ENCODE peak calls at places on chromosome 22, in five cellular contexts. One of them, this sample, is unnamed.

GRCh38 chr22:37043828-37044538 is 7.6 kb upstream of the KCTD17 start:
- DNase-seq in NCI-H1092 treated with DMSO at 0.1 percent for 48 hours: peak
- DNase-seq in upper lobe of left lung: no peak
- DNase-seq in stimulated activated CD4-positive, alpha-beta T cell treated with anti-CD3 and anti-CD28 coated beads, Interleukin-2, amount 100 ng/mL, for 24 hours: peak
- DNase-seq in G401: no peak
- DNase-seq in this sample: peak

GRCh38 chr22:32868928-32869327 is 67.4 kb downstream of the TIMP3 start:
- DNase-seq in stimulated activated CD4-positive, alpha-beta T cell treated with anti-CD3 and anti-CD28 coated beads, Interleukin-2, amount 100 ng/mL, for 24 hours: no peak
- DNase-seq in G401: no peak
- DNase-seq in NCI-H1092 treated with DMSO at 0.1 percent for 48 hours: no peak
- DNase-seq in upper lobe of left lung: no peak
- DNase-seq in this sample: no peak

GRCh38 chr22:29700949-29701927 is 18.6 kb upstream of the CABP7 start:
- DNase-seq in stimulated activated CD4-positive, alpha-beta T cell treated with anti-CD3 and anti-CD28 coated beads, Interleukin-2, amount 100 ng/mL, for 24 hours: no peak
- DNase-seq in G401: peak
- DNase-seq in NCI-H1092 treated with DMSO at 0.1 percent for 48 hours: peak
- DNase-seq in upper lobe of left lung: no peak
- DNase-seq in this sample: peak

GRCh38 chr22:42947211-42947990 is 67.5 kb downstream of the PACSIN2 start:
- DNase-seq in NCI-H1092 treated with DMSO at 0.1 percent for 48 hours: peak
- DNase-seq in G401: peak
- DNase-seq in upper lobe of left lung: no peak
- DNase-seq in stimulated activated CD4-positive, alpha-beta T cell treated with anti-CD3 and anti-CD28 coated beads, Interleukin-2, amount 100 ng/mL, for 24 hours: no peak
- DNase-seq in this sample: peak

GRCh38 chr22:33472462-33473344 is 414.5 kb upstream of the SYN3 start:
- DNase-seq in stimulated activated CD4-positive, alpha-beta T cell treated with anti-CD3 and anti-CD28 coated beads, Interleukin-2, amount 100 ng/mL, for 24 hours: no peak
- DNase-seq in NCI-H1092 treated with DMSO at 0.1 percent for 48 hours: no peak
- DNase-seq in G401: no peak
- DNase-seq in upper lobe of left lung: no peak
- DNase-seq in this sample: no peak

GRCh38 chr22:19732403-19733113 is 9.2 kb downstream of the GP1BB start:
- DNase-seq in G401: no peak
- DNase-seq in upper lobe of left lung: peak
- DNase-seq in NCI-H1092 treated with DMSO at 0.1 percent for 48 hours: no peak
- DNase-seq in stimulated activated CD4-positive, alpha-beta T cell treated with anti-CD3 and anti-CD28 coated beads, Interleukin-2, amount 100 ng/mL, for 24 hours: no peak
- DNase-seq in this sample: no peak

GRCh38 chr22:19571207-19571795 is 47.1 kb upstream of the CLDN5 start:
- DNase-seq in upper lobe of left lung: no peak
- DNase-seq in NCI-H1092 treated with DMSO at 0.1 percent for 48 hours: no peak
- DNase-seq in stimulated activated CD4-positive, alpha-beta T cell treated with anti-CD3 and anti-CD28 coated beads, Interleukin-2, amount 100 ng/mL, for 24 hours: no peak
- DNase-seq in G401: no peak
- DNase-seq in this sample: no peak

GRCh38 chr22:25492950-25493790 is 71.3 kb upstream of the GRK3 start:
- DNase-seq in G401: peak
- DNase-seq in stimulated activated CD4-positive, alpha-beta T cell treated with anti-CD3 and anti-CD28 coated beads, Interleukin-2, amount 100 ng/mL, for 24 hours: no peak
- DNase-seq in NCI-H1092 treated with DMSO at 0.1 percent for 48 hours: peak
- DNase-seq in upper lobe of left lung: no peak
- DNase-seq in this sample: no peak

GRCh38 chr22:49334589-49334873 is 493.1 kb downstream of the BRD1 start:
- DNase-seq in NCI-H1092 treated with DMSO at 0.1 percent for 48 hours: no peak
- DNase-seq in G401: no peak
- DNase-seq in upper lobe of left lung: no peak
- DNase-seq in stimulated activated CD4-positive, alpha-beta T cell treated with anti-CD3 and anti-CD28 coated beads, Interleukin-2, amount 100 ng/mL, for 24 hours: no peak
- DNase-seq in this sample: peak

GRCh38 chr22:23240639-23241389 is 60.5 kb downstream of the BCR start:
- DNase-seq in stimulated activated CD4-positive, alpha-beta T cell treated with anti-CD3 and anti-CD28 coated beads, Interleukin-2, amount 100 ng/mL, for 24 hours: peak
- DNase-seq in NCI-H1092 treated with DMSO at 0.1 percent for 48 hours: no peak
- DNase-seq in upper lobe of left lung: peak
- DNase-seq in G401: no peak
- DNase-seq in this sample: peak

GRCh38 chr22:26845016-26845728 is 187.8 kb downstream of the MIAT start:
- DNase-seq in upper lobe of left lung: no peak
- DNase-seq in stimulated activated CD4-positive, alpha-beta T cell treated with anti-CD3 and anti-CD28 coated beads, Interleukin-2, amount 100 ng/mL, for 24 hours: no peak
- DNase-seq in G401: no peak
- DNase-seq in NCI-H1092 treated with DMSO at 0.1 percent for 48 hours: peak
- DNase-seq in this sample: no peak

GRCh38 chr22:23397008-23397617 is 183.0 kb downstream of the IGLL1 start:
- DNase-seq in G401: peak
- DNase-seq in stimulated activated CD4-positive, alpha-beta T cell treated with anti-CD3 and anti-CD28 coated beads, Interleukin-2, amount 100 ng/mL, for 24 hours: no peak
- DNase-seq in NCI-H1092 treated with DMSO at 0.1 percent for 48 hours: no peak
- DNase-seq in upper lobe of left lung: peak
- DNase-seq in this sample: no peak

GRCh38 chr22:21641417-21641794 is 696 bp upstream of the SDF2L1 start:
- DNase-seq in NCI-H1092 treated with DMSO at 0.1 percent for 48 hours: peak
- DNase-seq in stimulated activated CD4-positive, alpha-beta T cell treated with anti-CD3 and anti-CD28 coated beads, Interleukin-2, amount 100 ng/mL, for 24 hours: no peak
- DNase-seq in upper lobe of left lung: no peak
- DNase-seq in G401: peak
- DNase-seq in this sample: peak

GRCh38 chr22:31253949-31254348 is 38.3 kb downstream of the PIK3IP1 start:
- DNase-seq in upper lobe of left lung: no peak
- DNase-seq in G401: no peak
- DNase-seq in stimulated activated CD4-positive, alpha-beta T cell treated with anti-CD3 and anti-CD28 coated beads, Interleukin-2, amount 100 ng/mL, for 24 hours: no peak
- DNase-seq in NCI-H1092 treated with DMSO at 0.1 percent for 48 hours: no peak
- DNase-seq in this sample: peak

GRCh38 chr22:20979940-20980453 is 2.1 kb upstream of the LZTR1 start:
- DNase-seq in G401: no peak
- DNase-seq in stimulated activated CD4-positive, alpha-beta T cell treated with anti-CD3 and anti-CD28 coated beads, Interleukin-2, amount 100 ng/mL, for 24 hours: no peak
- DNase-seq in upper lobe of left lung: peak
- DNase-seq in NCI-H1092 treated with DMSO at 0.1 percent for 48 hours: no peak
- DNase-seq in this sample: no peak

GRCh38 chr22:22767876-22768602 is 119.6 kb upstream of the IGLL5 start:
- DNase-seq in stimulated activated CD4-positive, alpha-beta T cell treated with anti-CD3 and anti-CD28 coated beads, Interleukin-2, amount 100 ng/mL, for 24 hours: no peak
- DNase-seq in NCI-H1092 treated with DMSO at 0.1 percent for 48 hours: no peak
- DNase-seq in G401: no peak
- DNase-seq in upper lobe of left lung: no peak
- DNase-seq in this sample: peak

GRCh38 chr22:46902436-46902835 is 140.0 kb downstream of the TBC1D22A start:
- DNase-seq in NCI-H1092 treated with DMSO at 0.1 percent for 48 hours: no peak
- DNase-seq in stimulated activated CD4-positive, alpha-beta T cell treated with anti-CD3 and anti-CD28 coated beads, Interleukin-2, amount 100 ng/mL, for 24 hours: no peak
- DNase-seq in G401: no peak
- DNase-seq in upper lobe of left lung: no peak
- DNase-seq in this sample: peak

GRCh38 chr22:40425082-40425481 is 54.7 kb downstream of the SGSM3 start:
- DNase-seq in NCI-H1092 treated with DMSO at 0.1 percent for 48 hours: no peak
- DNase-seq in upper lobe of left lung: no peak
- DNase-seq in stimulated activated CD4-positive, alpha-beta T cell treated with anti-CD3 and anti-CD28 coated beads, Interleukin-2, amount 100 ng/mL, for 24 hours: no peak
- DNase-seq in G401: no peak
- DNase-seq in this sample: no peak

GRCh38 chr22:20549232-20549841 is 41.9 kb downstream of the MED15 start:
- DNase-seq in G401: peak
- DNase-seq in stimulated activated CD4-positive, alpha-beta T cell treated with anti-CD3 and anti-CD28 coated beads, Interleukin-2, amount 100 ng/mL, for 24 hours: peak
- DNase-seq in upper lobe of left lung: no peak
- DNase-seq in NCI-H1092 treated with DMSO at 0.1 percent for 48 hours: no peak
- DNase-seq in this sample: no peak

GRCh38 chr22:23109441-23109978 is 32.3 kb downstream of the RSPH14 start:
- DNase-seq in upper lobe of left lung: no peak
- DNase-seq in stimulated activated CD4-positive, alpha-beta T cell treated with anti-CD3 and anti-CD28 coated beads, Interleukin-2, amount 100 ng/mL, for 24 hours: no peak
- DNase-seq in G401: peak
- DNase-seq in NCI-H1092 treated with DMSO at 0.1 percent for 48 hours: peak
- DNase-seq in this sample: no peak

GRCh38 chr22:47165998-47166397 is 403.5 kb downstream of the TBC1D22A start:
- DNase-seq in NCI-H1092 treated with DMSO at 0.1 percent for 48 hours: peak
- DNase-seq in upper lobe of left lung: no peak
- DNase-seq in stimulated activated CD4-positive, alpha-beta T cell treated with anti-CD3 and anti-CD28 coated beads, Interleukin-2, amount 100 ng/mL, for 24 hours: no peak
- DNase-seq in G401: peak
- DNase-seq in this sample: no peak

GRCh38 chr22:30858976-30859713 is 109.4 kb downstream of the MORC2 start:
- DNase-seq in stimulated activated CD4-positive, alpha-beta T cell treated with anti-CD3 and anti-CD28 coated beads, Interleukin-2, amount 100 ng/mL, for 24 hours: no peak
- DNase-seq in upper lobe of left lung: no peak
- DNase-seq in NCI-H1092 treated with DMSO at 0.1 percent for 48 hours: no peak
- DNase-seq in G401: no peak
- DNase-seq in this sample: no peak

GRCh38 chr22:24824915-24825314 is 18.9 kb downstream of the SGSM1 start:
- DNase-seq in upper lobe of left lung: no peak
- DNase-seq in NCI-H1092 treated with DMSO at 0.1 percent for 48 hours: no peak
- DNase-seq in G401: no peak
- DNase-seq in stimulated activated CD4-positive, alpha-beta T cell treated with anti-CD3 and anti-CD28 coated beads, Interleukin-2, amount 100 ng/mL, for 24 hours: no peak
- DNase-seq in this sample: no peak

GRCh38 chr22:31526275-31526674 is 29.9 kb downstream of the SFI1 start:
- DNase-seq in G401: no peak
- DNase-seq in NCI-H1092 treated with DMSO at 0.1 percent for 48 hours: no peak
- DNase-seq in stimulated activated CD4-positive, alpha-beta T cell treated with anti-CD3 and anti-CD28 coated beads, Interleukin-2, amount 100 ng/mL, for 24 hours: peak
- DNase-seq in upper lobe of left lung: no peak
- DNase-seq in this sample: no peak

GRCh38 chr22:46458525-46458924 is 78.9 kb downstream of the CELSR1 start:
- DNase-seq in upper lobe of left lung: no peak
- DNase-seq in NCI-H1092 treated with DMSO at 0.1 percent for 48 hours: no peak
- DNase-seq in stimulated activated CD4-positive, alpha-beta T cell treated with anti-CD3 and anti-CD28 coated beads, Interleukin-2, amount 100 ng/mL, for 24 hours: no peak
- DNase-seq in G401: no peak
- DNase-seq in this sample: no peak

GRCh38 chr22:21042978-21043855 is 2.5 kb upstream of the LRRC74B start:
- DNase-seq in stimulated activated CD4-positive, alpha-beta T cell treated with anti-CD3 and anti-CD28 coated beads, Interleukin-2, amount 100 ng/mL, for 24 hours: no peak
- DNase-seq in upper lobe of left lung: no peak
- DNase-seq in NCI-H1092 treated with DMSO at 0.1 percent for 48 hours: no peak
- DNase-seq in G401: no peak
- DNase-seq in this sample: no peak

GRCh38 chr22:22099833-22100812 is 117.5 kb upstream of the TOP3B start:
- DNase-seq in G401: no peak
- DNase-seq in NCI-H1092 treated with DMSO at 0.1 percent for 48 hours: no peak
- DNase-seq in stimulated activated CD4-positive, alpha-beta T cell treated with anti-CD3 and anti-CD28 coated beads, Interleukin-2, amount 100 ng/mL, for 24 hours: no peak
- DNase-seq in upper lobe of left lung: no peak
- DNase-seq in this sample: peak

GRCh38 chr22:22855617-22856308 is 31.9 kb upstream of the IGLL5 start:
- DNase-seq in NCI-H1092 treated with DMSO at 0.1 percent for 48 hours: no peak
- DNase-seq in stimulated activated CD4-positive, alpha-beta T cell treated with anti-CD3 and anti-CD28 coated beads, Interleukin-2, amount 100 ng/mL, for 24 hours: peak
- DNase-seq in upper lobe of left lung: peak
- DNase-seq in G401: no peak
- DNase-seq in this sample: peak

GRCh38 chr22:42972592-42973535 is 42.1 kb downstream of the PACSIN2 start:
- DNase-seq in G401: no peak
- DNase-seq in stimulated activated CD4-positive, alpha-beta T cell treated with anti-CD3 and anti-CD28 coated beads, Interleukin-2, amount 100 ng/mL, for 24 hours: no peak
- DNase-seq in upper lobe of left lung: no peak
- DNase-seq in NCI-H1092 treated with DMSO at 0.1 percent for 48 hours: no peak
- DNase-seq in this sample: no peak

GRCh38 chr22:25148149-25148691 is 51.4 kb upstream of the CRYBB3 start:
- DNase-seq in stimulated activated CD4-positive, alpha-beta T cell treated with anti-CD3 and anti-CD28 coated beads, Interleukin-2, amount 100 ng/mL, for 24 hours: no peak
- DNase-seq in G401: peak
- DNase-seq in NCI-H1092 treated with DMSO at 0.1 percent for 48 hours: no peak
- DNase-seq in upper lobe of left lung: no peak
- DNase-seq in this sample: peak

GRCh38 chr22:47166446-47167016 is 404.1 kb downstream of the TBC1D22A start:
- DNase-seq in stimulated activated CD4-positive, alpha-beta T cell treated with anti-CD3 and anti-CD28 coated beads, Interleukin-2, amount 100 ng/mL, for 24 hours: no peak
- DNase-seq in G401: peak
- DNase-seq in upper lobe of left lung: peak
- DNase-seq in NCI-H1092 treated with DMSO at 0.1 percent for 48 hours: no peak
- DNase-seq in this sample: no peak

GRCh38 chr22:30038219-30038618 is 42.0 kb upstream of the HORMAD2 start:
- DNase-seq in NCI-H1092 treated with DMSO at 0.1 percent for 48 hours: no peak
- DNase-seq in stimulated activated CD4-positive, alpha-beta T cell treated with anti-CD3 and anti-CD28 coated beads, Interleukin-2, amount 100 ng/mL, for 24 hours: no peak
- DNase-seq in G401: no peak
- DNase-seq in upper lobe of left lung: no peak
- DNase-seq in this sample: peak

GRCh38 chr22:24165673-24166072 is 15.6 kb upstream of the SUSD2 start:
- DNase-seq in G401: no peak
- DNase-seq in upper lobe of left lung: no peak
- DNase-seq in stimulated activated CD4-positive, alpha-beta T cell treated with anti-CD3 and anti-CD28 coated beads, Interleukin-2, amount 100 ng/mL, for 24 hours: no peak
- DNase-seq in NCI-H1092 treated with DMSO at 0.1 percent for 48 hours: no peak
- DNase-seq in this sample: no peak